ENCODE peak calls at places on chromosome 6, in eight cellular contexts. D is HCT116, Y is nephron progenitor cell, N is fibroblast of mammary gland, R is neural progenitor cell, V is fibroblast of lung, S is NB4, X is dorsolateral prefrontal cortex. A is an unnamed sample.

GRCh38 chr6:3868544-3868943 is 19.4 kb downstream of the FAM50B start:
- DNase-seq in D (no peak), Y (no peak), N (peak; percentile 75), R (no peak), V (peak; percentile 47), S (no peak), X (no peak), A (no peak)

GRCh38 chr6:126540161-126540560 is 200.2 kb downstream of the CENPW start:
- DNase-seq in D (no peak), Y (no peak), N (peak; percentile 50), R (no peak), V (no peak), S (no peak), X (no peak), A (no peak)

GRCh38 chr6:106106276-106107042 is 20.3 kb downstream of the PRDM1 start:
- DNase-seq in D (no peak), Y (no peak), N (no peak), R (no peak), V (no peak), S (no peak), X (no peak), A (no peak)

GRCh38 chr6:131060311-131060710 is 2.7 kb downstream of the EPB41L2 start:
- DNase-seq in D (no peak), Y (no peak), N (peak; percentile 48), R (no peak), V (no peak), S (no peak), X (no peak), A (peak; percentile 26)

GRCh38 chr6:1611572-1612385 is 2.1 kb downstream of the FOXC1 start:
- DNase-seq in D (no peak), Y (peak; percentile 64), N (no peak), R (peak; percentile 56), V (peak; percentile 60), S (peak; percentile 67), X (no peak), A (no peak)

GRCh38 chr6:76792394-76792793 is 670.9 kb downstream of the HTR1B start:
- DNase-seq in D (no peak), Y (no peak), N (peak; percentile 40), R (no peak), V (no peak), S (no peak), X (no peak), A (no peak)

GRCh38 chr6:68636710-68637470 is 1.8 kb downstream of the ADGRB3 start:
- DNase-seq in D (no peak), Y (no peak), N (no peak), R (no peak), V (no peak), S (no peak), X (no peak), A (no peak)

GRCh38 chr6:109795994-109796555 is 105.0 kb downstream of the FIG4 start:
- DNase-seq in D (no peak), Y (no peak), N (peak; percentile 53), R (no peak), V (no peak), S (no peak), X (no peak), A (peak; percentile 47)

GRCh38 chr6:130322673-130323268 is 43.0 kb upstream of the TMEM200A start:
- DNase-seq in D (peak; percentile 48), Y (peak; percentile 33), N (peak; percentile 83), R (peak; percentile 74), V (peak; percentile 85), S (peak; percentile 68), X (peak; percentile 8), A (peak; percentile 64)

GRCh38 chr6:85464260-85464644 is 14.4 kb downstream of the NT5E start:
- DNase-seq in D (peak; percentile 97), Y (no peak), N (peak; percentile 99), R (no peak), V (peak; percentile 98), S (peak; percentile 88), X (no peak), A (peak; percentile 96)

GRCh38 chr6:136655251-136656014 is 105.2 kb upstream of the MAP7 start:
- DNase-seq in D (no peak), Y (no peak), N (no peak), R (no peak), V (no peak), S (no peak), X (no peak), A (no peak)

GRCh38 chr6:137588472-137588871 is 94.3 kb upstream of the OLIG3 start:
- DNase-seq in D (no peak), Y (no peak), N (no peak), R (no peak), V (no peak), S (no peak), X (no peak), A (no peak)

GRCh38 chr6:138692978-138693909 is 80.3 kb upstream of the CCDC28A start:
- DNase-seq in D (peak; percentile 48), Y (peak; percentile 67), N (peak; percentile 52), R (peak; percentile 88), V (peak; percentile 66), S (peak; percentile 85), X (peak; percentile 12), A (peak; percentile 44)

GRCh38 chr6:12200025-12200424 is 90.1 kb upstream of the EDN1 start:
- DNase-seq in D (no peak), Y (no peak), N (no peak), R (no peak), V (no peak), S (peak; percentile 53), X (no peak), A (no peak)

DNA sequence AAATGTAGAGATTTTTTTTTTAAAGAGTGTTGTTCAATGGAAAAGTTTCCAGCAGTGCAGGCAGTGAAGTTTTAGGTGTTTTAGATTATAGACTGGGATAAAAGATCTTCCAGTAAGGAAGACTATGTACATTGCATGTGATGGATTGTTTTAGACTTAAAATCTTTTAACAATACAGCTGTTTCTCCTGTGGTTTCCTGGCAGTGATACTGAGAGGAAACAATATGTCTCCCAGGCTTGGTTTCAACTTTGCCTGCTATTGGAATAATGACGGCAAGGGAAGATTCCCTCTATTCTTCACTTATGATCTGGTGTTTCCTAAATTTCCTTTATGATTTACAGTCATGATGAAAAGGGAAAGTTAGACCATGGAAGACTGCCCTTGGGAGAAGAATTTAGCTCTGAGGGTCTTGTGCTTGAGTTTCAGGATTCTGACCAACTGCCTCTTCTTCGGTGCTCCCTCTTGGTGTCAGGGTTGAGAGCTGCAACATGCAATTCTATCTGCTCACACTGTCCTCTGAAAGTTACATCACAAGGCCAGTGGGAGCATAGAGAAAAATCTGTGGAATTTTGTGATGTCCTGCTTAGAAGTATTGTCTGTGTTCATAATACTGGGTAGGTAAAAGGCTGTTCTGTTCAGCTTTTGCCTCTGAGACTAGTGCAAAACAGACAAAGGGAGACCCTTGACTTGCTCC is 262.8 kb upstream of the MAN1A1 start:
- DNase-seq in D (no peak), Y (no peak), N (no peak), R (no peak), V (no peak), S (no peak), X (no peak), A (no peak)
- TF ChIP-seq CTCF in D (no peak), Y (no peak), N (peak; percentile 9), R (no peak), V (peak; percentile 7), S (no peak), X (no peak), A (no peak)

GRCh38 chr6:26569433-26569764 is 27.4 kb upstream of the ABT1 start:
- DNase-seq in D (no peak), Y (no peak), N (no peak), R (no peak), V (no peak), S (no peak), X (no peak), A (no peak)

GRCh38 chr6:26571592-26572296 is 25.0 kb upstream of the ABT1 start:
- DNase-seq in D (peak; percentile 87), Y (peak; percentile 69), N (peak; percentile 89), R (peak; percentile 77), V (peak; percentile 91), S (peak; percentile 91), X (peak; percentile 62), A (peak; percentile 90)

GRCh38 chr6:26563488-26563887 is 25.3 kb downstream of the HMGN4 start:
- DNase-seq in D (no peak), Y (no peak), N (no peak), R (no peak), V (no peak), S (no peak), X (no peak), A (no peak)

GRCh38 chr6:26570027-26570809 is 26.5 kb upstream of the ABT1 start:
- DNase-seq in D (no peak), Y (no peak), N (no peak), R (no peak), V (no peak), S (no peak), X (no peak), A (no peak)

DNA sequence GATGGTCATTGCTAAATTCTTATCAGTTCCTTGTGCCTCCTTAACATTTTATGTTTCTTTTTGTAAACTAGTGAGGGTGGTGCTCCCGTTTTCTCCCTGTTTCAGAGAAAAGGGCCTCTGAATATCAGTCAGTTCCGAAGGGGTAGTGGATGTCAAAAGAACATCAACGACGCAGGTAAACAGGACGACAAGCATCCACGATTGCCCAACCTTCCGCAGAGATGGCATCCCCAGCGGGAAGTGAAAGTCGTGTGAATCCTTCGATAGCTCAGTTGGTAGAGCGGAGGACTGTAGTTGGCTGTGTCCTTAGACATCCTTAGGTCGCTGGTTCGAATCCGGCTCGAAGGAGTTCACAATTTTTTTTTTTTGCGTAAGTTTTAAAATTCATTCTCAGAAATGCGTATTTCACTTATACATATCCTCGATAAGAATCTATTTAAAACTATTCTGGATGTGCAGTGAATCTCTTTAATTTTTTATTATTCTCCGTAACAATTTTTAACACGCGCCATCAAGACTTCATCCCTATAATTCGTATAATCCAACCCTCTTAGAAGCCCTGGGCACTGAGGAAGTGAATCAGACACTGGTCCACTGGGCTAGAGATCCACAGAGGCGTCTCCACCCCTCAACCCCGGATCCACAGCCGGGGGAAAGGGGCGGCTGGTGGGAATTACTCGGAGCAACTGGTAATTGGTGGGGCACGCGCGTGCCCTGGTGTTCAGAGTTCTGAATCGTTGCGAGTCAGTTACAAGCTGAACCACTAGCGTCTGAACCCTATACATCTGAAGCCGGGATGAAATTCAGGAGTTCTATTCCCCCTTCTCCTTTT is 27.9 kb upstream of the ABT1 start:
- DNase-seq in D (peak; percentile 92), Y (peak; percentile 98), N (peak; percentile 93), R (peak; percentile 93), V (peak; percentile 95), S (peak; percentile 92), X (peak; percentile 95), A (peak; percentile 75)
- TF ChIP-seq CTCF in D (no peak), Y (no peak), N (peak; percentile 38), R (peak; percentile 43), V (peak; percentile 22), S (peak; percentile 5), X (no peak), A (peak; percentile 42)

DNA sequence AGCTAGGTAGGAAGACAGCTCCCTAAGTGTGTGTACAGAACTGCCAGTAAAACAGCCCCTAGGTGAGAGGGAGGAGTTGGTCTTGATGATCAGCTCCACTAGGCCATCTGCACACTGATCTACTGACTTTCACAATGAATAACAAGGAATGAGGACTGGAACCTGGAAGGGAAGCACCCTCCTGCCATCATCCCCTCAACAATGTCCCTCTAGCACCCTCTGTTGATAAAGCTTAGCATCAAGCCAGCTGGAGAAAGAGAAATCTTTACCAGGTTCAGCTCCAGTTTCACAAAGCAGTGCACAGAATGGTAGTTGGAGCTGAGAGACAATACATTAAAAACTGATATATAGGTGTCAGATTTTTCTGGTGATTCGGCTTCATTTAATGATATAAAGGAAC is 57.2 kb upstream of the IRAK1BP1 start:
- DNase-seq in D (peak; percentile 31), Y (peak; percentile 19), N (peak; percentile 51), R (peak; percentile 70), V (peak; percentile 3), S (peak; percentile 38), X (no peak), A (peak; percentile 46)
- TF ChIP-seq CTCF in D (peak; percentile 47), Y (peak; percentile 44), N (peak; percentile 66), R (peak; percentile 72), V (peak; percentile 15), S (peak; percentile 43), X (no peak), A (peak; percentile 77)

GRCh38 chr6:97440590-97441176 is 157.7 kb upstream of the MMS22L start:
- DNase-seq in D (peak; percentile 46), Y (peak; percentile 41), N (peak; percentile 33), R (peak; percentile 75), V (peak; percentile 32), S (peak; percentile 29), X (peak; percentile 17), A (peak; percentile 24)
- TF ChIP-seq CTCF in D (peak; percentile 32), Y (peak; percentile 53), N (peak; percentile 44), R (peak; percentile 75), V (peak; percentile 64), S (no peak), X (peak; percentile 78), A (peak; percentile 69)

A was measured in HFFc6.